ENCODE peak calls at places on chromosomes 11 and 22, in six cellular contexts. D, G, O, B, T and V are unnamed samples.

GRCh38 chr11:113286509-113287497 is 27.6 kb upstream of the TTC12 start:
- DNase-seq in G (no peak), D (no peak), O (no peak), B (no peak), T (no peak), V (no peak)

GRCh38 chr11:14202263-14203173 is 156.5 kb downstream of the RRAS2 start:
- DNase-seq in O (no peak), T (no peak), B (no peak), G (no peak), D (no peak), V (no peak)

GRCh38 chr11:119537641-119538253 is 114.8 kb upstream of the THY1 start:
- DNase-seq in O (no peak), D (no peak), T (no peak), G (no peak), B (no peak), V (no peak)

GRCh38 chr22:31625661-31626426 is 36.2 kb downstream of the PISD start:
- DNase-seq in G (no peak), D (peak), B (no peak), T (no peak), O (no peak), V (peak)

GRCh38 chr11:69866648-69867047 is 47.4 kb upstream of the FGF3 start:
- DNase-seq in G (no peak), O (no peak), B (no peak), D (no peak), T (no peak), V (no peak)

GRCh38 chr11:66015094-66015881 is 3.5 kb downstream of the CST6 start:
- DNase-seq in B (no peak), G (no peak), D (no peak), O (peak), T (no peak), V (peak)

GRCh38 chr22:43188829-43189545 is 2.1 kb upstream of the TTLL12 start:
- DNase-seq in D (no peak), B (peak), T (no peak), O (no peak), G (no peak), V (no peak)

GRCh38 chr11:59766542-59766941 is 11.4 kb downstream of the STX3 start:
- DNase-seq in D (no peak), B (no peak), G (no peak), O (no peak), T (no peak), V (no peak)

GRCh38 chr11:65013692-65014145 is 241 bp upstream of the ARL2 start:
- DNase-seq in D (peak), B (no peak), O (peak), T (peak), G (peak), V (peak)

GRCh38 chr11:44315947-44316387 is 6.0 kb upstream of the ALX4 start:
- DNase-seq in G (peak), T (no peak), B (no peak), D (no peak), O (no peak), V (peak)

GRCh38 chr11:69939551-69940245 is 120.5 kb upstream of the FGF3 start:
- DNase-seq in O (no peak), B (no peak), T (no peak), D (peak), G (no peak), V (peak)

GRCh38 chr11:115982666-115983065 is 478.5 kb upstream of the CADM1 start:
- DNase-seq in B (no peak), T (no peak), G (no peak), D (no peak), O (no peak), V (no peak)

GRCh38 chr11:2700415-2701211 is 819 bp upstream of the KCNQ1OT1 start:
- DNase-seq in G (peak), T (no peak), B (peak), O (no peak), D (peak), V (peak)

GRCh38 chr11:57905439-57905838 is 118.2 kb upstream of the OR9Q1 start:
- DNase-seq in O (no peak), B (no peak), T (no peak), G (no peak), D (no peak), V (no peak)

GRCh38 chr11:47375020-47375419 is 3.3 kb downstream of the SPI1 start:
- DNase-seq in T (no peak), O (no peak), B (no peak), G (no peak), D (no peak), V (no peak)

GRCh38 chr11:47372422-47372821 is 5.9 kb downstream of the SPI1 start:
- DNase-seq in B (no peak), D (no peak), T (no peak), G (no peak), O (no peak), V (no peak)

GRCh38 chr11:47373876-47374820 is 4.2 kb downstream of the SPI1 start:
- DNase-seq in B (peak), O (peak), T (peak), D (peak), G (peak), V (peak)

GRCh38 chr11:47366020-47366490 is 12.3 kb downstream of the SPI1 start:
- DNase-seq in B (no peak), D (no peak), G (no peak), O (no peak), T (no peak), V (no peak)

DNA sequence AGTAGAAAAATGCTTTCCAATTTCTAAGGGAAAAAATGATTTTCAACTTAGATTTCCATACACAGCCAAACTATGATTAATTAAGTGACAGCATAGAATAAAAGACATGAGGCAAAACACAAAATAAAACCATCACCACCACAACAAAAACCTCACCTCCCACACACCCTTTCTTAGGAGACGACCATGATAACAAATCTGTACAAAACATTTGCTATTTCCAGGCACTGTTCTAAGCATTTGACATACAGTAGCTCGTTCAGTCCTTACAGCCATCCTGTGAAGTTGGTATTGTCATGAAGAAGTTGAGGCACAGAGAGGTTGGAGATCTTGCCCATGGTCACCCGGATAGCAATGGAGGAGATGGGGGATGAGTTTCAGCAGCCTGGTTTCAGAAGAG is 8.7 kb downstream of the SPI1 start:
- DNase-seq in D (no peak), G (no peak), T (no peak), B (no peak), O (no peak), V (no peak)
- TF ChIP-seq MAX in D (no peak), G (no peak), T (no peak), B (no peak), O (no peak), V (no peak)

GRCh38 chr11:8269636-8270035 is 6.0 kb upstream of the LMO1 start:
- DNase-seq in D (no peak), B (no peak), O (no peak), G (no peak), T (no peak), V (no peak)

GRCh38 chr11:8277691-8278090 is 14.0 kb upstream of the LMO1 start:
- DNase-seq in G (no peak), B (no peak), O (no peak), T (no peak), D (no peak), V (no peak)

GRCh38 chr11:8271106-8271886 is 7.6 kb upstream of the LMO1 start:
- DNase-seq in G (no peak), T (no peak), B (no peak), D (no peak), O (no peak), V (no peak)

GRCh38 chr11:8268530-8269461 is 5.1 kb upstream of the LMO1 start:
- DNase-seq in T (no peak), B (no peak), D (peak), O (no peak), G (no peak), V (no peak)

DNA sequence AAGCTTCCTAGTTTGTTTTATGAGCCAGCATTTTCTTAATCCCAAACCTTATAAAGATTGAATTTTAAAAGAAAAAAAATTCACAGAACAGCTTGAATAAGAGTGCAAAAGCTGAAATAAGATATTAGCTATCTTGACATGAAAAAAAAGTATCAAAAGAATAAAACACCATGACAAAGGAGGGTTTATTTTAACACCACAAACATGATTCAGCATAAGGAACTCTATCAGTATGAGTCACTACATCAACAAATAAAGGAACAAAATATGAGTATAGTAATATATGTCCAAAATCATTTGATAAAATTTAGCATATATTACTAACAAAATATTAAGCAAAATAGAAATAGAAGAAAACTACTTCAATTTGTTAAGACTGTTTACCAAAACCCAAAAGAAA is 9.6 kb upstream of the LMO1 start:
- DNase-seq in B (no peak), G (no peak), T (no peak), O (no peak), D (no peak), V (peak)
- TF ChIP-seq MAX in B (no peak), G (no peak), T (no peak), O (no peak), D (no peak), V (no peak)

DNA sequence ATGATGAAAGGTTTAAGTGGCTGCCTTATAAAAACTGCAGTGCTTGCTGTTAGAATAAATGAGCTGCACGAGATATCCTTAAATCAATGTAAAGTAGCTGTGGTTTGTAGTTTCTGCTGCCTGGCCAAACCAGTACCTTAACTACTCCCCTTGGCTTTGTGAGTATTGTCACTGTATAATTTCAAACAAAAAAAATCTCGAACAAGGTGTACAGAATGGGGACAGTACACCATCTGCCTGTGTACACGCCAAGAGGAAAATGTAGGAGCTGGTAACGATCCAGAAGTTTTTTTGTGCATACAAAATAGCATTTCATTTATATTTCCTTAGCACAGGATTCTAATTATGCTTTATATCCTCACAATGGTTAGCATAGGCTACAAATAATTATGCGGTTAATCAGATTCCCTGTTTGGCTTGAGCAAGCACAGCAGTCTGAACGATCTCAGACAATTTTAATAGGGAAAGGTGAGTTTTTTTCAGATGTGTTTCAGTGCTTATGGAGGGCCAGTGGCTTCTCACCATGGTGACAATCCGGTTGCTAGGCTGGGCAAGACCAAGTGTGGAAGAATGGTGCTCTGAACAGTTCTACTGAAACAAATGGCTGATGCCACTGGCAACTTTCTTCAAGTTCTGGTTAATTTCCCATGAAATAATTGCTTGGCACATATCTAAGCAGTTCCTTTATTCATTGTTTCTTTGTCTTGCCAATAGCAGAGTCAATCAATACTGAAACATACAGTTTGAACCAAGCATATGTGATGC is 20.8 kb upstream of the NDUFC2 start:
- DNase-seq in D (no peak), O (no peak), G (no peak), T (no peak), B (no peak), V (no peak)
- TF ChIP-seq MAX in D (no peak), O (no peak), G (no peak), T (no peak), B (no peak), V (no peak)

DNA sequence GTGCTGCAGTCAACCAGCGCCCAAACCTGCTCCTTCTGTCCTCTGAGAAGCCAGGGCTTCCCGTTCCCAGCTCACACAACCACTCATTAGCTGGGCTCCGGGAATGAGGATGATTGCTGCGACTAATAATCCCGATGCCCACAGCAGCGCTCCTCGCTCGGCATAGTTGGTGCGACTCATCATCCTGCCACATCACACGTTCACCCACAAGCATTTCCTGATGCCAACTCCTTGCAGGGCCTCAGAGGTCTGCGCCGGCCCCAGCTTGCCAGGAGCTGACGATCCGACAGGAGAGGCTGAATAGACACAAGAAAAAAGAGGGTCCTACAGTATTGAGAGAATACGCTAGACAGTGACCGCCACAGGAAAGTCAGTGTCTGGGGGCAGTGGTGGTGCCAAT is 10.6 kb upstream of the CSNK1E start:
- DNase-seq in D (no peak), B (no peak), T (no peak), O (no peak), G (no peak), V (peak)
- TF ChIP-seq MAX in D (no peak), B (no peak), T (no peak), O (no peak), G (no peak), V (no peak)